ENCODE peak calls at places on chromosomes 13 and 19, in four cellular contexts. W, A, U and J are unnamed samples.

GRCh38 chr13:97982286-97982685 is 28.8 kb downstream of the IPO5 start:
- DNase-seq in W (no peak), A (no peak), U (peak; percentile 16), J (no peak)

GRCh38 chr19:41457241-41457640 is 14.3 kb downstream of the ERICH4 start:
- DNase-seq in W (no peak), A (no peak), U (no peak), J (no peak)

GRCh38 chr13:74641586-74641985 is 507.4 kb upstream of the KLF12 start:
- DNase-seq in W (no peak), A (peak; percentile 47), U (peak; percentile 55), J (no peak)

GRCh38 chr13:26095338-26095737 is 43.5 kb upstream of the SHISA2 start:
- DNase-seq in W (no peak), A (no peak), U (no peak), J (no peak)

GRCh38 chr13:27261376-27261775 is 9.3 kb upstream of the RASL11A start:
- DNase-seq in W (no peak), A (peak; percentile 45), U (no peak), J (no peak)

GRCh38 chr13:40440990-40441820 is 225.2 kb downstream of the FOXO1 start:
- DNase-seq in W (peak; percentile 59), A (no peak), U (peak; percentile 78), J (no peak)

GRCh38 chr13:29598321-29598720 is 2.8 kb upstream of the SLC7A1 start:
- DNase-seq in W (no peak), A (no peak), U (no peak), J (no peak)

GRCh38 chr13:90321281-90321931 is 1026.1 kb upstream of the MIR17HG start:
- DNase-seq in W (no peak), A (no peak), U (no peak), J (no peak)

GRCh38 chr13:71854401-71854800 is 12.6 kb downstream of the DACH1 start:
- DNase-seq in W (no peak), A (no peak), U (no peak), J (no peak)
- TF ChIP-seq CTCF in W (no peak), A (no peak), U (no peak), J (no peak)

GRCh38 chr13:46010148-46010547 is 42.4 kb downstream of the ZC3H13 start:
- DNase-seq in W (no peak), A (no peak), U (peak; percentile 9), J (no peak)
- TF ChIP-seq CTCF in W (no peak), A (peak; percentile 62), U (peak; percentile 35), J (peak; percentile 51)

GRCh38 chr19:56099638-56100539 is 21.2 kb downstream of the ZNF787 start:
- DNase-seq in W (no peak), A (no peak), U (no peak), J (no peak)

GRCh38 chr19:56101746-56102535 is 19.2 kb downstream of the ZNF787 start:
- DNase-seq in W (no peak), A (no peak), U (no peak), J (no peak)

GRCh38 chr19:56098731-56099577 is 22.1 kb downstream of the ZNF787 start:
- DNase-seq in W (no peak), A (no peak), U (no peak), J (no peak)

GRCh38 chr19:56103027-56103614 is 18.0 kb downstream of the ZNF787 start:
- DNase-seq in W (no peak), A (no peak), U (no peak), J (no peak)

DNA sequence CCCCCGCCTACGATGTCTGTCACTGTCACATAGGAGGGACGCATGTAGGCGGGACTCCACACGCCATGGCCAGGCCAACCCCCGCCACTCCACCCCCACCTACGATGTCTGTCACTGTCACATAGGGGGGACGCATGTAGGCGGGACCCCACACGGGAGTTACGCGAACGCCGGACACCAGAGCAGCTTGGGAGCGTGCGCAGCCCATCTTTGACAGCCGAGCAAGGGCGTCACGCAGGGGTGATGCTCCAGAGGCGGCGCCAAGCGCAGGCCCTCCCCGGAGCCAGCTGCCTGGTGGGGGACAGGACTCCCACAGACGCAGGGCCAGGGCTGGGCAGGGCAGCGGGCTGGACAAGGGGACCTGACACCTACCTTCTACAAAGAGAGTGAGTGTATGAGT is 20.0 kb downstream of the ZNF787 start:
- DNase-seq in W (no peak), A (no peak), U (no peak), J (no peak)
- TF ChIP-seq CTCF in W (no peak), A (no peak), U (no peak), J (no peak)

DNA sequence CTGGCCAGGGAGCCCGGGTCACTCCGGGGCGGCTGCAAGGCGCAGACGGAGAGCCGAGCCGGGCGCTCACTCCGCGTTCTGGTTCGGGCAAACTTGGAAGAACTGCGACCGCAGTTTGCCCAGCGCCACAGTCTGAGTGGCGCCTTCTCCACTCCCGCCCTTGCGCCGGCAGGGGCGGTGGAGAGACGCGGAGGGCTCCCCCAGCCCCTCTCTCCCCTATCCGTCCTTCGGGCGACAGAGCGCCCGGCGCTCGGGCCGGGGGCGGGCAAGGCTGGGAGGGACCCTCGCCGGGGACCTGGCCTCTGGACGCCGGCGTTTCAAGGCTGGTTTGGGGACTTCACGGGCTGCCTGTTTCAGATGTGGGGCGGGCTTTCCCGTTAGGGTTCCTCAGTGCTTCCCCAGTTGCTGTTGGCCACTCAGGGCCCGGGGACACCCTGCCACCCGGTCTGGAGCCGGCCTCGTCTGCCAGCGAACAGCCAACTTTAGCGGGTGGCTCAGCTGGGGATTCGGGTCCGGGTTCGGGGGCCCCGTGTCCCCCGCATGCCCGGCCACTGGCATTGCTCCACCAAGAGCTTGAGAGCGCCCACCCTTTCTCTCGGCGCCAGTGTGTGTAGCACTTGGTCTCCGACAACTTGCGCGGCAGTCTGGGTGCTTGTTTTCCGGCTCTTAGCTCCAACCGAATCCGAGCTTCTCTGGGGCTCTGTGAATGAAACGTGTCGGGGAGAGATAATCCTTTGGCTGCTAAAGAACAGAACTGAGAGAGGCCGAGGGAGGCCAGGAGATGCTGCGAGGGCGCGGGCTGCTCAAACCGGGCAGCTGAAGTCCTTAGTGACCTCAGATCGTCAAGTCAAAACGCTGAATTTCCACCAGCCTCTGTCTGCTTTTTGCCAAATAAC is 1.5 kb downstream of the GPC6 start:
- DNase-seq in W (no peak), A (peak; percentile 73), U (peak; percentile 91), J (peak; percentile 92)
- TF ChIP-seq CTCF in W (no peak), A (peak; percentile 76), U (peak; percentile 67), J (peak; percentile 73)

GRCh38 chr13:76336889-76337844 is 549.0 kb downstream of the KCTD12 start:
- DNase-seq in W (no peak), A (no peak), U (no peak), J (no peak)

GRCh38 chr13:76335463-76335862 is 550.7 kb downstream of the KCTD12 start:
- DNase-seq in W (no peak), A (no peak), U (no peak), J (no peak)

GRCh38 chr13:76338003-76338402 is 548.2 kb downstream of the KCTD12 start:
- DNase-seq in W (no peak), A (no peak), U (no peak), J (no peak)

GRCh38 chr13:76339649-76340048 is 546.6 kb downstream of the KCTD12 start:
- DNase-seq in W (no peak), A (no peak), U (no peak), J (no peak)
- TF ChIP-seq CTCF in W (no peak), A (no peak), U (no peak), J (no peak)

GRCh38 chr19:14093117-14093784 is 2.7 kb upstream of the SAMD1 start:
- DNase-seq in W (no peak), A (no peak), U (no peak), J (no peak)

GRCh38 chr19:14094854-14095253 is 4.3 kb upstream of the SAMD1 start:
- DNase-seq in W (no peak), A (no peak), U (no peak), J (no peak)

GRCh38 chr19:14091885-14092462 is 1.4 kb upstream of the SAMD1 start:
- DNase-seq in W (no peak), A (no peak), U (no peak), J (no peak)

GRCh38 chr19:14097532-14098151 is 7.1 kb upstream of the SAMD1 start:
- DNase-seq in W (no peak), A (no peak), U (no peak), J (no peak)

DNA sequence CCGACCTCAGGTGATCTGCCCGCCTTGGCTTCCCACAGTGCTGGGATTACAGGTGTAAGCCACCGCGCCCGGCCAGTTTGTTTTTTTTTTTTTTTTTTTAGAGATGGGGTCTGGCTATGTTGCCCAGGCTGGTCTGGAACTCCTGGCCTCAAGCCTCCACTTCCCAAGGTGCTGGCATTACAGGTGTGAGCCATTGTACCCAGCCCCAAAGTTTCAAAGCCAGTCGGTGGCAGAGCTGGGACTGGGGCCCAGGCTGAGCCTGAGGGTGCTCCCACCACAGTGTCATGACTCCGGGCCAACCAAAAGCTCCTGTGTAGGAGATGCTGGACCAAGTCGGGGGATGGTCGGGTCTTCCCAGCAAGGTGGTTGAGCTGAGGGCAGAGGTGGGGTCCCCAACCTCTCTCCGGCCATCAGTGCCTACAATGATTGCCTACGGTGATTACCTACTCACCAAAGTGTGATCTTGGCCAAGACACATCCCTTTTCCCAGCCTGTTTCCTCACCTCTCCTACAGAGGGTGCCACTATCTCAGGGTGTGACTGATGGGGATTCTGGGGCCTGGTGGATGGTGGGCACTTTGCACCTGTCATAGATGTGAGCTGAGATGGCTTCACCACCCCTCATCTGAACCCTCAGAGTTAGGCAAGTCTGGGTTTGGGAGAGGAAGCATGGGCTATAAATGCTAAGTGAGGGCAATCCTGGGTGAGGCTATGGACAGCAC is 5.9 kb upstream of the SAMD1 start:
- DNase-seq in W (no peak), A (no peak), U (no peak), J (no peak)
- TF ChIP-seq CTCF in W (no peak), A (no peak), U (no peak), J (no peak)

GRCh38 chr13:43441916-43442315 is 344.9 kb downstream of the ENOX1 start:
- DNase-seq in W (no peak), A (no peak), U (no peak), J (no peak)

GRCh38 chr13:43445651-43446050 is 341.1 kb downstream of the ENOX1 start:
- DNase-seq in W (no peak), A (no peak), U (no peak), J (no peak)

GRCh38 chr13:43444085-43444484 is 342.7 kb downstream of the ENOX1 start:
- DNase-seq in W (no peak), A (no peak), U (no peak), J (no peak)

GRCh38 chr13:43446126-43446525 is 340.6 kb downstream of the ENOX1 start:
- DNase-seq in W (no peak), A (no peak), U (no peak), J (no peak)

DNA sequence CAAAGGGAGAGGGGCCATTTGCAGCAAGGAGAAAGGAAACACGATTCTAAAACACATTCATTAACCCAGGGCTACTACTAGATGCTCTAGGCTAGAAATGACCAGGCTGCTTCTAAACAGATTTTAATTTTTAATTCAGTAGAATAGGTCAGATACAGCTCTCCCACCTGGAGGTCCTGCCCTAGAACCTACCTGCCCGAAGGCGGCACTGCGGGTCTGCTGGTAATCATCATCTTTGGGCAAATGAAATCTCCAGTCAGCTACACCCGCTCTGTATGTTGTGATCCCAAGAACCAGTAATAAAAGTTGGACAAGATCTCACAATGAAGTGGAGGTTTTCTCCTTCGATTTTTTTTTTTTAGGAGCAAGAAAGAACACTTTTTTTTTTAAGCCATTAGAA is 345.3 kb downstream of the ENOX1 start:
- DNase-seq in W (no peak), A (no peak), U (no peak), J (no peak)
- TF ChIP-seq CTCF in W (no peak), A (no peak), U (no peak), J (no peak)

DNA sequence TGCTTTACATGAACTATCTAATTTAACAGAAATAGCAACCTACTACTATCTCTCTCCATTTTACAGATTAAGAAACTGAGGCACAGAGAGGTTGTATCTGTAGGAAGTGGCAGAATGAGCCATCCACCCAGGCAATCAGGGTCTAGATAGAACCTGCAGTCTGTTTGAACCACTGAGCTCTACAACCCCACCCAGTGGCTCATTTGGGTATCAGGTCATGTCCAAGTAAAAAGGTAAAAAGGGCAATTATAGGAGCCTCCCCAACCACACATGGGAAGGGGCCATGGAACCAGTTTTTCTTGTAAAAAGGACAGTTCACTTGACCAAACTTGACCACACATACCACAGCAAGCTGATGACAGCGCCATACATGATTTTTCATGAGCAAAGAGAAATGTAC is 92.9 kb upstream of the SGCG start:
- DNase-seq in W (no peak), A (peak; percentile 15), U (peak; percentile 31), J (no peak)
- TF ChIP-seq CTCF in W (no peak), A (peak; percentile 74), U (peak; percentile 75), J (peak; percentile 31)